ENCODE peak calls at places on chromosomes 12 and 14, in seven cellular contexts. H is fibroblast of lung, V is GM23248, G is DND-41, Y is H1, J is astrocyte, D is HepG2. X is an unnamed sample.

GRCh38 chr12:46771268-46771837 is 54.4 kb downstream of the SLC38A4 start:
- DNase-seq in J (peak; percentile 10), H (no peak), Y (no peak), D (no peak), G (no peak), V (peak; percentile 13), X (no peak)

GRCh38 chr12:86349196-86349595 is 93.0 kb upstream of the MGAT4C start:
- DNase-seq in G (no peak), H (no peak), V (no peak), J (no peak), D (no peak), Y (no peak), X (no peak)

GRCh38 chr12:46371718-46372130 is 849 bp downstream of the SLC38A2 start:
- DNase-seq in D (no peak), J (no peak), H (peak; percentile 73), Y (no peak), V (peak; percentile 83), G (peak; percentile 74), X (peak; percentile 67)

GRCh38 chr12:17151917-17152316 is 546.0 kb upstream of the LMO3 start:
- DNase-seq in J (no peak), H (no peak), G (no peak), D (peak; percentile 1), V (no peak), Y (no peak), X (no peak)

GRCh38 chr12:58393152-58393551 is 451.8 kb downstream of the ATP23 start:
- DNase-seq in V (peak; percentile 53), G (no peak), Y (no peak), H (no peak), J (peak; percentile 59), D (no peak), X (no peak)

GRCh38 chr14:70754989-70755388 is 54.3 kb downstream of the MAP3K9 start:
- DNase-seq in D (peak; percentile 41), H (no peak), G (no peak), J (peak; percentile 60), V (peak; percentile 7), Y (no peak), X (no peak)

GRCh38 chr12:31322651-31323248 is 3.2 kb downstream of the SINHCAF start:
- DNase-seq in V (peak; percentile 21), Y (peak; percentile 17), J (peak; percentile 71), D (no peak), H (peak; percentile 60), G (no peak), X (peak; percentile 33)

GRCh38 chr12:63068857-63069442 is 82.1 kb downstream of the AVPR1A start:
- DNase-seq in H (peak; percentile 76), G (peak; percentile 5), J (peak; percentile 51), D (peak; percentile 33), Y (no peak), V (peak; percentile 75), X (peak; percentile 53)

GRCh38 chr12:115351513-115352077 is 667.6 kb upstream of the TBX3 start:
- DNase-seq in J (no peak), D (no peak), Y (no peak), H (peak; percentile 82), G (no peak), V (peak; percentile 81), X (no peak)

GRCh38 chr12:116183741-116184141 is 93.8 kb downstream of the MED13L start:
- DNase-seq in H (peak; percentile 13), V (peak; percentile 27), J (peak; percentile 58), Y (no peak), D (no peak), G (no peak), X (peak; percentile 43)

GRCh38 chr14:71720978-71721624 is 211.1 kb upstream of the RGS6 start:
- DNase-seq in D (peak; percentile 53), J (peak; percentile 71), G (peak; percentile 49), V (peak; percentile 87), H (peak; percentile 83), Y (peak; percentile 64), X (peak; percentile 78)

GRCh38 chr12:88781909-88782308 is 201.6 kb upstream of the KITLG start:
- DNase-seq in J (peak; percentile 13), H (peak; percentile 1), Y (no peak), V (peak; percentile 67), G (no peak), D (no peak), X (no peak)

GRCh38 chr12:57389033-57389432 is 41.8 kb downstream of the R3HDM2 start:
- DNase-seq in H (peak; percentile 76), Y (no peak), J (peak; percentile 88), G (no peak), D (no peak), V (peak; percentile 92), X (no peak)

GRCh38 chr14:95164506-95164905 is 7.2 kb upstream of the DICER1 start:
- DNase-seq in J (no peak), H (no peak), G (no peak), D (no peak), V (no peak), Y (no peak), X (no peak)

GRCh38 chr12:25957898-25958253 is 606 bp upstream of the RASSF8 start:
- DNase-seq in V (peak; percentile 94), H (peak; percentile 75), J (peak; percentile 77), Y (no peak), D (no peak), G (no peak), X (no peak)

GRCh38 chr14:100617715-100618693 is 30.8 kb upstream of the BEGAIN start:
- DNase-seq in G (peak; percentile 52), D (no peak), J (no peak), Y (no peak), V (peak; percentile 21), H (peak; percentile 15), X (no peak)

GRCh38 chr12:109946505-109946904 is 46.4 kb downstream of the TCHP start:
- DNase-seq in H (no peak), D (no peak), V (no peak), Y (no peak), G (no peak), J (peak; percentile 38), X (peak; percentile 69)

GRCh38 chr12:124236651-124237050 is 58.2 kb upstream of the RFLNA start:
- DNase-seq in J (peak; percentile 96), H (peak; percentile 20), D (no peak), Y (no peak), V (peak; percentile 86), G (no peak), X (no peak)

GRCh38 chr14:69153848-69154208 is 909 bp upstream of the DCAF5 start:
- DNase-seq in D (peak; percentile 9), G (no peak), V (peak; percentile 71), Y (no peak), H (no peak), J (peak; percentile 29), X (peak; percentile 36)

GRCh38 chr12:116346222-116346621 is 68.7 kb upstream of the MED13L start:
- DNase-seq in H (peak; percentile 8), G (no peak), J (peak; percentile 46), D (peak; percentile 18), Y (no peak), V (no peak), X (peak; percentile 81)

GRCh38 chr14:48384786-48385185 is 709.4 kb upstream of the MDGA2 start:
- DNase-seq in G (no peak), D (no peak), V (no peak), Y (no peak), J (peak; percentile 0), H (no peak), X (no peak)

GRCh38 chr14:98580131-98580678 is 691.8 kb downstream of the BCL11B start:
- DNase-seq in G (peak; percentile 44), V (peak; percentile 1), H (no peak), D (no peak), Y (no peak), J (peak; percentile 1), X (peak; percentile 67)

GRCh38 chr14:22979748-22980392 is 2.5 kb downstream of the AJUBA start:
- DNase-seq in V (peak; percentile 23), Y (no peak), H (no peak), D (peak; percentile 49), J (no peak), G (no peak), X (no peak)
- H3K27ac ChIP-seq in V (peak overlapping the region; percentile 51), Y (peak overlapping the region; percentile 22), H (peak overlapping the region; percentile 16), D (peak overlapping the region; percentile 97), J (peak overlapping the region; percentile 62), G (peak overlapping the region; percentile 9), X (peak overlapping the region; percentile 99)

DNA sequence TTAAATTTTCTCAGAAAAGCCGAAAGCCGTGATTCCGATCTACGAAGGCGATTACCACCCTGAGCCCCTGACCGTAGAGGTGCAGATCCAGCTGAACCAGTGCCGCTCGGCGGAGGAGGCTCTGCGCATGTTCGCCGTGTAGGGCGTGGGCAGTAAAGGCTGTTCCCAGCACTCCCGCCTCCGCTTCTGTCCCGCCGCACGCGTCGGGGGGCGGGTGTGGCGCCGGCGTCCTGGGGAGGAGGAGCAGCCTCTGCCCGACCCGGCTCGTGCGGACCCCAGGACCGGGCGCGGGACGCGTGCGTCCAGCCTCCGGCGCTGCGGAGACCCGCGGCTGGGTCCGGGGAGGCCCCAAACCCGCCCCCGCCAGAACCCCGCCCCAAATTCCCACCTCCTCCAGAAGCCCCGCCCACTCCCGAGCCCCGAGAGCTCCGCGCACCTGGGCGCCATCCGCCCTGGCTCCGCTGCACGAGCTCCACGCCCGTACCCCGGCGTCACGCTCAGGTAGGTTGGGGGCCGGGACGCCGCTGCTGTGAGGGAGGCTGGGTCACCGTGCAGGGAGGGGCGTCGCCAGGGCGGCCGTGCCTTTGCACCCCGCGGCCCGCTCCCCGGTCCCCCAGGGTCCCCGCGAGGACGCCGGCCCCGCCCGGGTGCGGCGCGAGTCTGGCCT is at the start of gene B3GNT4:
- DNase-seq in Y (peak; percentile 87), J (peak; percentile 17), G (no peak), D (no peak), V (peak; percentile 76), H (peak; percentile 42), X (peak; percentile 79)
- TF ChIP-seq EZH2 in Y (no peak), J (no peak), G (no peak), D (no peak), V (no peak), H (no peak), X (peak; percentile 64)

DNA sequence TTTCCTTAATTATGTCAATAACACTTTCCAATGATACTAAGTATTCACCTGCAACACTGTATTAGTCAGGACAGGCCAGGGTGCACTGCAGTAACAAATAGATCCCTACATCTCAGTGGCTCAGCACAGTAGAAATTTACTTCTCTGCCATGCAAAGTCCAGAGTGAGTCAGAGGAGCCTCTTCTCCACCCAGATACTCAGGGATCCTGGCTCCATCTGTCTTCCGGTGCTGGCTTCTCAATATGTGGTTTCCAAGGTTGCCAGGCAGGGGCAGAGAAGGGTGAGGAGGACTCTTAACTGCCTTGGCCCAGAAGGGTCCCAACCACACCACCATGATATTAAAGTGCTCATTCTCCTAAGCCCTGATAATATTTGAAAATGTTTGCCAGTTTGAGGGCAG is 47.8 kb downstream of the ADGRD1 start:
- DNase-seq in V (peak; percentile 22), Y (no peak), H (no peak), G (no peak), J (no peak), D (no peak), X (no peak)
- H3K4me2 ChIP-seq in V (no peak overlapping the region), Y (no peak overlapping the region), H (no peak overlapping the region), G (no peak overlapping the region), J (no peak overlapping the region), D (no peak overlapping the region), X (no peak overlapping the region)

DNA sequence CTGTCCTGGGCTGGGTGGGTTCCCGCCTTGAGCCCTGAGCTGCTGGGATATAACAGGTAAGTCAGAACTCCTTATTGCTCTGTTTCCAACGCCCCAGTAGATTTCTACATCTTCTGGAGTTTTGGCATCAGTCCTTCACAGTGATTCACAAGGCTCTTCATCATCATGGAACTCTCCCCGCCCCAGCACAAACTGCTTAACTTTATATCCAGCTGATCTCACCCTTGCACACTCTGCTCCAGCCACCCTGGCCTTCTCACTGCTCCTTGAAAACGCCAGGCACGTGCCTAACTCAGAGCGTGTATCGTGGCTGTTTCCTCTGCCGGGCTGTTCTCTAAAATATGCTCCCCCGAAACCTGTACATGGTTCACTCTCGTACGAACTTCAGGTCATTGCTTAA is 264.9 kb downstream of the NOVA1 start:
- DNase-seq in Y (no peak), V (peak; percentile 51), D (no peak), J (no peak), G (no peak), H (peak; percentile 43), X (no peak)
- H3K27ac ChIP-seq in Y (no peak overlapping the region), V (no peak overlapping the region), D (no peak overlapping the region), J (no peak overlapping the region), G (no peak overlapping the region), H (no peak overlapping the region), X (no peak overlapping the region)

X was measured in neural progenitor cell.